ENCODE peak calls at places on chromosomes 7 and 10, in four cellular contexts. A, S, P and O are unnamed samples.

GRCh38 chr7:26532490-26532889 is 240.8 kb downstream of the SNX10 start:
- DNase-seq in A (no peak), S (no peak), P (no peak), O (no peak)

GRCh38 chr7:142194201-142194600 is 63.7 kb downstream of the PRSS58 start:
- DNase-seq in P (no peak), S (no peak), A (no peak), O (no peak)

GRCh38 chr10:19077276-19077675 is 28.7 kb downstream of the MALRD1 start:
- DNase-seq in S (no peak), A (no peak), P (no peak), O (no peak)

GRCh38 chr7:152633072-152633471 is 42.9 kb downstream of the XRCC2 start:
- DNase-seq in P (no peak), S (no peak), A (no peak), O (no peak)

GRCh38 chr10:102245101-102245931 is at the start of gene GBF1:
- DNase-seq in A (peak; percentile 94), S (peak; percentile 90), P (peak; percentile 87), O (peak; percentile 90)

GRCh38 chr10:130025326-130025725 is 61.3 kb upstream of the EBF3 start:
- DNase-seq in S (no peak), A (no peak), P (no peak), O (no peak)

GRCh38 chr7:55964261-55964801 is at the start of gene NIPSNAP2:
- DNase-seq in A (peak; percentile 99), P (peak; percentile 94), S (peak; percentile 56), O (peak; percentile 82)

GRCh38 chr10:84404783-84405182 is 76.4 kb downstream of the CCSER2 start:
- DNase-seq in S (no peak), A (no peak), P (no peak), O (no peak)

GRCh38 chr10:75352650-75353049 is 48.9 kb downstream of the ZNF503 start:
- DNase-seq in A (no peak), S (no peak), P (no peak), O (no peak)

GRCh38 chr10:43162604-43163003 is 24.4 kb downstream of the CSGALNACT2 start:
- DNase-seq in S (no peak), A (no peak), P (no peak), O (no peak)

GRCh38 chr10:43156590-43157340 is 18.5 kb downstream of the CSGALNACT2 start:
- DNase-seq in A (no peak), S (no peak), P (no peak), O (no peak)

GRCh38 chr10:43155716-43156115 is 17.5 kb downstream of the CSGALNACT2 start:
- DNase-seq in S (no peak), A (no peak), P (no peak), O (no peak)

GRCh38 chr10:43160919-43161251 is 22.6 kb downstream of the CSGALNACT2 start:
- DNase-seq in A (no peak), P (no peak), S (no peak), O (no peak)

DNA sequence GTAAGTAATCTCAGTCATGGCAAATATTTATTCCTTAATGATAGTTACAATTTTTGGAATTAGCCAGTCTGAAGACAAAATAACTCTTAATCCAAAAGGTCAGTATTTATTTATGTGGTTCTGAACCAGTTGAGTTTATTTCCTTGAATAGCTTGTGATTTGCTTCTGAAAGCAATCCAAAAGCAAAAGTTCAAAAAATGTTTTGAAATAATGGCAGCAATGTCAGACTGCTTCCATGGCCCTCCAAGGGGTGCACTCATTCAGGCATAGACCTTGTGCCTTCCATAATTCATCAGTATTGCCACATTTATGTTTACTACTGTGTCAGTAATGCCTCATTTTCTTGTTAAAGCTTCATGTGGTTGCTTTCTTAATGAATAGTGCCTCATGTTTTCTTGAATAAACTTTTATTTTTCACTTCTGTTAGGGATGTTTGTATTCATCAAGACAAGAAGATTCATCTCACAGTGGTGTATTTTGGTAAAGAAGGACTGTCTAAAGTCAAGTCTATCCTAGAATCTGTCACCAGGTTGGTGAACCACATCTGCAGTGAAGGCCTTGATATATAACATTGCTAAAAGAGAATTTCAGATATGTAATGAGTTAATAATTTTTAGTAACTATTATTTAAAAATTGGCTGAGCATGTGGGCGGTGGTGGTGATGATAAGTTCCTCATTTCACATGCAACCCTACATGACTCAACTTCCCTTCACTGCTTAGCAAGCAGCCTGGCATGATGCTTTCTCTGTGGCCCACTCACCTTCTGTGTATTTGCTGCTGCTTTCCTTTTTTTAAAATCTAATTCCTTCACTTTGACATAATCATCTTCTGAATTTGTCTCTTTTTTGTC is 22.0 kb downstream of the CSGALNACT2 start:
- DNase-seq in S (no peak), A (no peak), P (no peak), O (no peak)
- TF ChIP-seq TEAD4 in S (no peak), A (no peak), P (no peak), O (no peak)

DNA sequence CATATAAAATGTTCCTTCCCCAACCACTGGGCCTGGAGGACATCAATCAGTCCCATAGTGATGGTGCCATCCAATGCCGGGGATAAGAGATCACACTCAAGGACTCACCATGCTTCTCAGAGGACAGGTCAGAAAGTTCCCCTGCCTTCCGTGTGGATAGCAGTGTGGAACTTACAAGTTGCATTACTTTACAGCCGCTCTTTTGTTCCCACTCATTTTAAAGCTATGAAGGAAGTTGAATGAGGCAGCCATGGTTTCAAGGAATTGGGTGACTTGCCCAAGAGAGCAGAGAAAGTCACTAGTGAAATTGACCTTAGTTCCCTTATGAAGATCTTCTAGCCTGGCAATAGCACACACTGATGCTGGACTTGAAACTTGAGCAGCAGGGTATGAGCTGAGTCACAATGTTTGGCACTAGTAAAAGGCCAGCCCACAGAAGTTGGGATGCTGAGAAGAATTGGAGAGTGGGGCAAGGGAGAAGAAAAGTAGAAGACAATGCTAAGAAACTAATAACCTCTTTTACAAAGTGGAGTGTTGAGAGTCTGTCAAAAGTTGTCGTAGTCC is 78.7 kb downstream of the CXCL12 start:
- DNase-seq in A (no peak), S (no peak), P (no peak), O (no peak)
- TF ChIP-seq USF2 in A (no peak), S (no peak), P (no peak), O (no peak)

GRCh38 chr10:132374612-132375011 is 22.4 kb upstream of the PWWP2B start:
- DNase-seq in P (no peak), A (no peak), S (no peak), O (no peak)

GRCh38 chr10:132376394-132376851 is 20.6 kb upstream of the PWWP2B start:
- DNase-seq in A (no peak), P (no peak), S (no peak), O (no peak)

GRCh38 chr10:132375795-132376297 is 21.2 kb upstream of the PWWP2B start:
- DNase-seq in P (no peak), A (no peak), S (no peak), O (no peak)

GRCh38 chr10:132375116-132375794 is 21.7 kb upstream of the PWWP2B start:
- DNase-seq in P (peak; percentile 35), A (no peak), S (no peak), O (no peak)

DNA sequence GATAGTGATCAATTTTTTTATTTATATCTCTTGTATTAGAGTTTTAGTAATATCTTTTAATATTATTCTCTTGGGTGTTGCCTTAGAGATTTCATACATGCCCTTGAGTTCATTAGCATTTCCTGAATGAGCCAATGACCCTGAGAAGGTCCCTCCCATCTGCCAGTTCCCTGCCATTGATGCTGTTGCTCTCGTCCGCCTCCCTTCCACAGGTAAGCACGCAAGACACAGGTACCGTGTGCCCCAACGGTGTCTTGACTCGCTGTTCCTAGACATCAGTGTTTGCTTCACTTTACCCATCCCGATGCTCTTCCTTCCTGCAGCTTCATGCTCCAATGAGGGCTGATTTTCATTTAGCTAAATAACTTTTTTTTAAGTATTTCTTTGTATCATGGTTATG is 19.7 kb upstream of the PWWP2B start:
- DNase-seq in P (no peak), S (no peak), A (no peak), O (no peak)
- TF ChIP-seq TEAD4 in P (no peak), S (no peak), A (no peak), O (no peak)

GRCh38 chr7:66418537-66418936 is 210.1 kb upstream of the KCTD7 start:
- DNase-seq in P (no peak), S (no peak), A (no peak), O (peak; percentile 4)

GRCh38 chr7:66419210-66419609 is 209.5 kb upstream of the KCTD7 start:
- DNase-seq in S (no peak), P (no peak), A (no peak), O (peak; percentile 11)

GRCh38 chr7:66415659-66416265 is 210.6 kb downstream of the TPST1 start:
- DNase-seq in P (no peak), A (no peak), S (no peak), O (no peak)

GRCh38 chr7:66409493-66409892 is 204.4 kb downstream of the TPST1 start:
- DNase-seq in A (no peak), P (no peak), S (no peak), O (no peak)

DNA sequence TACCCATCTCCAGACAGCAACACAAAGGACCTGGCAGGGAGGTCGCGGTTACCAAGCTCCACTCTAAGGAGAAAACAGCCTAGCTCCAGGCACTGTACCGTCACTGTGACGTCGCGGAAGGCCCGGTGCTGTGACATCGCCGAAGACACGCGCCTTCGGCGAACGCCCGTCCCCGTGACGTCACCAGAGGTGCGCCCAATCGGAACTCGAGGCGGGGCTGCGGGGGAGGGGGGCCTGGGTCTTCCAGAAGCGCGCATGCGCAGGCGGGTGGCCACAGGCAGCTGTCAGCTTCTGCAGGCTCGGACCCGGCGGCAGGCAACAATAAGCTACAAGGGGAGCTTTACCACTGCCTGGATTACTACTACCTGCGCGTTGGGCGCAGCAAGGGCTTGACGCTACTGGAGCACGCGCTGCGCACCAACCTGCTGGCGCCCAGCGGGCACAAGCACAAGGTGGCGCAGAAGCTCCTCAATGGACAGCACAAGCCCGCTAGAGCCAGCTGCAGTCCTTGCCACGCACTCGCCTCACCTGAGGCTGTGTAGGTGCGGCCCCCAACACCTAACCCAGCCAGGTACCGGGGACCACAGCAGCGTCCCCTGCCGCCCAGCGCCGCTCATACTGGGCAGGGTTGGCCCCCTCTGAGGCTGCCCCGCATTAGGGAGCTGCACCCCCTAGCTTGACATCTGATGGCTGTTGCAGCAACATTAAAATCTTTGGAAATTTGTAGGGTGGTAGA is 208.4 kb downstream of the TPST1 start:
- DNase-seq in S (peak; percentile 97), A (peak; percentile 100), P (peak; percentile 23), O (peak; percentile 79)
- TF ChIP-seq USF2 in S (peak; percentile 61), A (no peak), P (no peak), O (no peak)

GRCh38 chr10:117553815-117554172 is 11.2 kb downstream of the EMX2 start:
- DNase-seq in S (peak; percentile 47), P (no peak), A (no peak), O (no peak)

GRCh38 chr10:117552759-117553158 is 10.2 kb downstream of the EMX2 start:
- DNase-seq in S (no peak), P (no peak), A (no peak), O (no peak)

GRCh38 chr10:117552156-117552620 is 9.6 kb downstream of the EMX2 start:
- DNase-seq in P (no peak), A (no peak), S (peak; percentile 59), O (peak; percentile 72)

GRCh38 chr10:117554371-117554770 is 11.8 kb downstream of the EMX2 start:
- DNase-seq in S (no peak), A (no peak), P (no peak), O (no peak)

GRCh38 chr10:117553171-117553814 is 10.7 kb downstream of the EMX2 start:
- DNase-seq in S (peak; percentile 55), A (no peak), P (no peak), O (no peak)
- TF ChIP-seq TEAD4 in S (no peak), A (no peak), P (no peak), O (no peak)